ENCODE peak calls at places on chromosomes 3 and 15, in six cellular contexts. One of them, this sample, is unnamed.

GRCh38 chr3:138861755-138862333 is 27.1 kb upstream of the PIK3CB start:
- DNase-seq in thyroid gland: no peak
- DNase-seq in BJ: no peak
- DNase-seq in Calu3: peak
- DNase-seq in fibroblast of lung: peak
- DNase-seq in A549: no peak
- DNase-seq in this sample: no peak

GRCh38 chr15:49232407-49232806 is 62.4 kb downstream of the GALK2 start:
- DNase-seq in A549: no peak
- DNase-seq in fibroblast of lung: no peak
- DNase-seq in BJ: no peak
- DNase-seq in Calu3: no peak
- DNase-seq in thyroid gland: no peak
- DNase-seq in this sample: no peak

GRCh38 chr3:183460059-183461052 is 31.9 kb upstream of the MCF2L2 start:
- DNase-seq in fibroblast of lung: no peak
- DNase-seq in thyroid gland: no peak
- DNase-seq in BJ: no peak
- DNase-seq in Calu3: no peak
- DNase-seq in A549: no peak
- DNase-seq in this sample: no peak

GRCh38 chr3:22981176-22981575 is 222.0 kb upstream of the UBE2E2 start:
- DNase-seq in Calu3: no peak
- DNase-seq in thyroid gland: no peak
- DNase-seq in BJ: no peak
- DNase-seq in A549: no peak
- DNase-seq in fibroblast of lung: peak
- DNase-seq in this sample: no peak

GRCh38 chr3:182592747-182593146 is 200.6 kb upstream of the ATP11B start:
- DNase-seq in A549: no peak
- DNase-seq in fibroblast of lung: no peak
- DNase-seq in BJ: no peak
- DNase-seq in thyroid gland: no peak
- DNase-seq in Calu3: no peak
- DNase-seq in this sample: no peak

GRCh38 chr3:147412491-147412916 is 3.3 kb downstream of the ZIC1 start:
- DNase-seq in A549: no peak
- DNase-seq in Calu3: no peak
- DNase-seq in BJ: no peak
- DNase-seq in fibroblast of lung: no peak
- DNase-seq in thyroid gland: no peak
- DNase-seq in this sample: no peak

GRCh38 chr3:195260286-195260905 is 10.6 kb downstream of the XXYLT1 start:
- DNase-seq in Calu3: no peak
- DNase-seq in fibroblast of lung: no peak
- DNase-seq in thyroid gland: peak
- DNase-seq in A549: no peak
- DNase-seq in BJ: no peak
- DNase-seq in this sample: no peak

GRCh38 chr3:86147119-86147518 is 843.8 kb downstream of the VGLL3 start:
- DNase-seq in A549: no peak
- DNase-seq in fibroblast of lung: no peak
- DNase-seq in BJ: no peak
- DNase-seq in Calu3: no peak
- DNase-seq in thyroid gland: no peak
- DNase-seq in this sample: no peak

GRCh38 chr15:68424754-68425390 is 7.1 kb downstream of the ITGA11 start:
- DNase-seq in BJ: no peak
- DNase-seq in fibroblast of lung: no peak
- DNase-seq in Calu3: no peak
- DNase-seq in thyroid gland: no peak
- DNase-seq in A549: no peak
- DNase-seq in this sample: no peak

GRCh38 chr3:112128843-112129727 is 4.0 kb downstream of the GCSAM start:
- DNase-seq in fibroblast of lung: peak
- DNase-seq in thyroid gland: no peak
- DNase-seq in A549: no peak
- DNase-seq in BJ: peak
- DNase-seq in Calu3: no peak
- DNase-seq in this sample: no peak

GRCh38 chr3:14363379-14363778 is 39.0 kb upstream of the SLC6A6 start:
- DNase-seq in A549: no peak
- DNase-seq in thyroid gland: no peak
- DNase-seq in BJ: no peak
- DNase-seq in Calu3: no peak
- DNase-seq in fibroblast of lung: no peak
- DNase-seq in this sample: no peak

GRCh38 chr15:33494306-33494705 is 183.5 kb downstream of the RYR3 start:
- DNase-seq in A549: no peak
- DNase-seq in fibroblast of lung: no peak
- DNase-seq in thyroid gland: no peak
- DNase-seq in Calu3: no peak
- DNase-seq in BJ: no peak
- DNase-seq in this sample: no peak

GRCh38 chr15:38748710-38749109 is 184.1 kb upstream of the RASGRP1 start:
- DNase-seq in A549: no peak
- DNase-seq in Calu3: no peak
- DNase-seq in thyroid gland: no peak
- DNase-seq in BJ: no peak
- DNase-seq in fibroblast of lung: no peak
- DNase-seq in this sample: no peak

GRCh38 chr3:48711727-48712126 is 5.3 kb downstream of the IP6K2 start:
- DNase-seq in Calu3: no peak
- DNase-seq in thyroid gland: no peak
- DNase-seq in fibroblast of lung: no peak
- DNase-seq in A549: no peak
- DNase-seq in BJ: no peak
- DNase-seq in this sample: no peak

GRCh38 chr3:105899528-105899927 is 30.7 kb upstream of the CBLB start:
- DNase-seq in fibroblast of lung: peak
- DNase-seq in Calu3: no peak
- DNase-seq in BJ: peak
- DNase-seq in A549: no peak
- DNase-seq in thyroid gland: no peak
- DNase-seq in this sample: no peak

GRCh38 chr3:176359211-176359610 is 838.1 kb downstream of the TBL1XR1 start:
- DNase-seq in fibroblast of lung: no peak
- DNase-seq in A549: no peak
- DNase-seq in BJ: no peak
- DNase-seq in Calu3: no peak
- DNase-seq in thyroid gland: no peak
- DNase-seq in this sample: no peak
- TF ChIP-seq CTCF in fibroblast of lung: no peak
- TF ChIP-seq CTCF in A549: no peak
- TF ChIP-seq CTCF in BJ: no peak
- TF ChIP-seq CTCF in Calu3: peak
- TF ChIP-seq CTCF in thyroid gland: no peak
- TF ChIP-seq CTCF in this sample: no peak

GRCh38 chr15:90535254-90535653 is 5.5 kb downstream of the CRTC3 start:
- DNase-seq in Calu3: no peak
- DNase-seq in fibroblast of lung: no peak
- DNase-seq in thyroid gland: no peak
- DNase-seq in BJ: no peak
- DNase-seq in A549: no peak
- DNase-seq in this sample: no peak

GRCh38 chr15:90530250-90531051 is 728 bp downstream of the CRTC3 start:
- DNase-seq in fibroblast of lung: peak
- DNase-seq in Calu3: peak
- DNase-seq in thyroid gland: peak
- DNase-seq in BJ: no peak
- DNase-seq in A549: peak
- DNase-seq in this sample: peak

GRCh38 chr15:90531147-90531546 is 1.4 kb downstream of the CRTC3 start:
- DNase-seq in A549: no peak
- DNase-seq in Calu3: no peak
- DNase-seq in BJ: no peak
- DNase-seq in thyroid gland: no peak
- DNase-seq in fibroblast of lung: no peak
- DNase-seq in this sample: no peak

GRCh38 chr15:90529008-90529368 is 735 bp upstream of the CRTC3 start:
- DNase-seq in A549: no peak
- DNase-seq in BJ: no peak
- DNase-seq in thyroid gland: no peak
- DNase-seq in fibroblast of lung: no peak
- DNase-seq in Calu3: no peak
- DNase-seq in this sample: no peak

DNA sequence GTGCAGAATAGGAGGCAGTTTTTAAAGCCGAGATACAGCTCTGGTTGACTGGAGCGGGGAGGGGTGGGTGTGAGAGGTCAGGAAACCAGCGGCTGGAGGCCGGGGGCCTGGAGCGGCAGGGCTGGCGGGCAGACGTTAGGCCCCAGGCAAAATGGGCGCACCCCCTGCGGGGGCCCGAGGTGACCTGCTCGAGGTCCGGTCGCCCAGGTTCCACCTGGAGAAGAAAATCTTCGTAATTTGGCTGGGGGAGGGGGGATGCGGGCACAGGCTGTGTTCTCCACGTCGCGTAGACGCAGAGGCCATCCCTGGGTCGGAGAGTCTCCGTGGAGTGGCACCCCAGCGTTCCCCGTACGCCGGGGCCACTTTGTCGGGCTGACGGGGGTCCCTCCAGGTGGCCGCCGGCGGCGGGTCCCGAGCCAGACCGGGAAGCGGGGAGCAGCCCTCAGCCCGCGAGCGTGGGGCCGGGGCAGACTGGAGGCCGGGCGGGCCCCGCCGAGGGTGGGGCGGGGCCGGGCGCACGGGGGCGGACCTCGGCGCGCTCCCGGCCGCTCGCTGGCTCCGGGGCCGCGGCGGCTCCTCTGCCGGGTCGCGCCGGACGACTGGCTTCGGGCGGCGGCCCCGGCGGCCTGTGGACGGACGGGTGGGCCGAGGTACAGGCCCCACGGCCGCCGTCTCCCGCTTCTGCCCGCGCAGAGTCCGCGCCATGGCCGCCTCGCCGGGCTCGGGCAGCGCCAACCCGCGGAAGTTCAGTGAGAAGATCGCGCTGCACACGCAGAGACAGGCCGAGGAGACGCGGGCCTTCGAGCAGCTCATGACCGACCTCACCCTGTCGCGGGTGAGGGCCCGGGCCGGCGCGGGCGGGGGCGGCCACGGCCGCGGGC is at the start of gene CRTC3:
- DNase-seq in A549: peak
- DNase-seq in Calu3: peak
- DNase-seq in thyroid gland: peak
- DNase-seq in fibroblast of lung: peak
- DNase-seq in BJ: no peak
- DNase-seq in this sample: peak
- TF ChIP-seq CTCF in A549: peak
- TF ChIP-seq CTCF in Calu3: no peak
- TF ChIP-seq CTCF in thyroid gland: no peak
- TF ChIP-seq CTCF in fibroblast of lung: no peak
- TF ChIP-seq CTCF in BJ: peak
- TF ChIP-seq CTCF in this sample: no peak

GRCh38 chr3:10744098-10744465 is 71.9 kb upstream of the SLC6A11 start:
- DNase-seq in A549: no peak
- DNase-seq in Calu3: peak
- DNase-seq in BJ: no peak
- DNase-seq in fibroblast of lung: no peak
- DNase-seq in thyroid gland: no peak
- DNase-seq in this sample: no peak
- TF ChIP-seq CTCF in A549: peak
- TF ChIP-seq CTCF in Calu3: no peak
- TF ChIP-seq CTCF in BJ: no peak
- TF ChIP-seq CTCF in fibroblast of lung: no peak
- TF ChIP-seq CTCF in thyroid gland: no peak
- TF ChIP-seq CTCF in this sample: peak

DNA sequence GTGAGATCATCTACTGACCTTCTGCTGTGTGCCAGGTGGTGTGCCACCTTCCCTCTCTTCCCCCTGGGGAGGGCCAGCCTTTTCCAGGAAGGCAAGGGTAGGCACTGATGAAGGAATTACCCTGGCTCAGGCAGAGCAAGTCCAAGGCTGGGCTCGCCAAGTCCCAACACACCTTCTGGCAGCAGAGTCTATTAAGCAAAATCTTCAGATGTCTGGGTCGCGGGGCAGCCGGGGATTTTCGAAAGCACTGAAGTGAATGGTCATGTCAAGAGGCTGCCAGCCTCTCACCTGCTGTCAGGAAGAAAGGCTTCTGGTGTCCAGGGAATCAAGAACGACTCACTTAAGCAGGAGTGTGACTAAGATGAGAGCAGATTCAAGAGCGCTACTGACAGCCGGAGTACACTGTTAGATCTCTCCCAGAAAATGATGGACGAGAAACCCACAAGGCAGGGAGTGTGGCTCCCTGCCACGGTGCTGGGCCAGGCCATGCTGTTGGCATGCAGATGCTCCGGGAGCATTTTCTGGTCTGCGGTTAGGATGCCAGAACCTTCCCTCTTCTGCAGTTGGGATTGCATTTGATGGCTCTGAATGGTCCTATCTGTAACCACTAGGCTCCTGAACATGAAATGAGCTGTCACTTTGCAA is 479.8 kb downstream of the SHQ1 start:
- DNase-seq in thyroid gland: peak
- DNase-seq in BJ: no peak
- DNase-seq in fibroblast of lung: peak
- DNase-seq in A549: no peak
- DNase-seq in Calu3: no peak
- DNase-seq in this sample: no peak
- TF ChIP-seq CTCF in thyroid gland: no peak
- TF ChIP-seq CTCF in BJ: no peak
- TF ChIP-seq CTCF in fibroblast of lung: no peak
- TF ChIP-seq CTCF in A549: no peak
- TF ChIP-seq CTCF in Calu3: no peak
- TF ChIP-seq CTCF in this sample: no peak

DNA sequence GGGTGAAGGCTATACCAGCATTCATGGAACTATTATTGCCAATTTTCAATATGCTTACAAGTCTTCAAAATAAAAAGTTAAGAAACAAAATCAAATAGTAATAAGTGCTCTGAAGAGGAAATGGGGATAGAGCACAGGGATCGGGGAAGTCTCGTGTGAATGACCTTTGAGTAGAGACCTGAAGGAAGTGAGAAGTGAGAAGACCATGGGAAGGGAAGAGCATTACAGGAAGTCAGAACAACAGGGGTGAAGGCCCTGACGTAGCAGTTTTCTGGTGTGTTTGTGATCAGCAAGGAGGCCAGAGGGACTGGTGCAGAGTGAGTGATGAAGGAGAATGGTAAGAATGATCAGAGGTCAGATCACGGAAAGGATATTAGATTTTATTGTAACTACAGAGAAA is 48.1 kb downstream of the STAC start:
- DNase-seq in thyroid gland: no peak
- DNase-seq in BJ: no peak
- DNase-seq in Calu3: no peak
- DNase-seq in fibroblast of lung: no peak
- DNase-seq in A549: no peak
- DNase-seq in this sample: no peak
- TF ChIP-seq CTCF in thyroid gland: no peak
- TF ChIP-seq CTCF in BJ: no peak
- TF ChIP-seq CTCF in Calu3: no peak
- TF ChIP-seq CTCF in fibroblast of lung: no peak
- TF ChIP-seq CTCF in A549: no peak
- TF ChIP-seq CTCF in this sample: no peak

This sample was measured in psoas muscle.